ENCODE peak calls at places on chromosomes 11 and 22, in ten cellular contexts. One of them, this sample, is unnamed.

GRCh38 chr11:119179983-119180382 is 5.3 kb upstream of the NHERF4 start:
- DNase-seq in neural progenitor cell: no peak
- DNase-seq in vagina: no peak
- DNase-seq in coronary artery: no peak
- DNase-seq in neuronal stem cell: no peak
- DNase-seq in tibial nerve: no peak
- DNase-seq in endodermal cell: no peak
- DNase-seq in GM23248: no peak
- DNase-seq in transverse colon: no peak
- DNase-seq in cardiac muscle cell: no peak
- DNase-seq in this sample: no peak

GRCh38 chr11:76744186-76745058 is 38.7 kb upstream of the TSKU start:
- DNase-seq in neuronal stem cell: no peak
- DNase-seq in vagina: no peak
- DNase-seq in neural progenitor cell: no peak
- DNase-seq in cardiac muscle cell: no peak
- DNase-seq in coronary artery: no peak
- DNase-seq in GM23248: peak
- DNase-seq in tibial nerve: no peak
- DNase-seq in transverse colon: peak
- DNase-seq in endodermal cell: no peak
- DNase-seq in this sample: no peak

GRCh38 chr22:50622723-50623327 is 5.1 kb downstream of the ARSA start:
- DNase-seq in endodermal cell: peak
- DNase-seq in neural progenitor cell: no peak
- DNase-seq in cardiac muscle cell: no peak
- DNase-seq in transverse colon: peak
- DNase-seq in tibial nerve: no peak
- DNase-seq in neuronal stem cell: no peak
- DNase-seq in coronary artery: no peak
- DNase-seq in vagina: peak
- DNase-seq in GM23248: no peak
- DNase-seq in this sample: no peak

GRCh38 chr11:33695051-33695566 is 5.5 kb downstream of the C11orf91 start:
- DNase-seq in neural progenitor cell: no peak
- DNase-seq in transverse colon: no peak
- DNase-seq in cardiac muscle cell: no peak
- DNase-seq in vagina: no peak
- DNase-seq in endodermal cell: no peak
- DNase-seq in neuronal stem cell: no peak
- DNase-seq in coronary artery: no peak
- DNase-seq in tibial nerve: no peak
- DNase-seq in GM23248: no peak
- DNase-seq in this sample: no peak

GRCh38 chr11:92826136-92826535 is 143.3 kb upstream of the MTNR1B start:
- DNase-seq in neural progenitor cell: no peak
- DNase-seq in coronary artery: no peak
- DNase-seq in neuronal stem cell: no peak
- DNase-seq in cardiac muscle cell: no peak
- DNase-seq in endodermal cell: no peak
- DNase-seq in vagina: no peak
- DNase-seq in GM23248: peak
- DNase-seq in tibial nerve: no peak
- DNase-seq in transverse colon: no peak
- DNase-seq in this sample: no peak

GRCh38 chr11:46668480-46669085 is 31.8 kb downstream of the ARHGAP1 start:
- DNase-seq in vagina: no peak
- DNase-seq in cardiac muscle cell: no peak
- DNase-seq in neural progenitor cell: no peak
- DNase-seq in transverse colon: no peak
- DNase-seq in tibial nerve: no peak
- DNase-seq in GM23248: no peak
- DNase-seq in coronary artery: no peak
- DNase-seq in endodermal cell: no peak
- DNase-seq in neuronal stem cell: no peak
- DNase-seq in this sample: no peak

GRCh38 chr11:86547727-86548126 is 124.7 kb downstream of the ME3 start:
- DNase-seq in neural progenitor cell: no peak
- DNase-seq in neuronal stem cell: no peak
- DNase-seq in vagina: no peak
- DNase-seq in transverse colon: no peak
- DNase-seq in cardiac muscle cell: no peak
- DNase-seq in endodermal cell: no peak
- DNase-seq in coronary artery: no peak
- DNase-seq in GM23248: no peak
- DNase-seq in tibial nerve: no peak
- DNase-seq in this sample: no peak

GRCh38 chr11:28585007-28585406 is 476.8 kb downstream of the METTL15 start:
- DNase-seq in transverse colon: no peak
- DNase-seq in neural progenitor cell: no peak
- DNase-seq in neuronal stem cell: no peak
- DNase-seq in cardiac muscle cell: no peak
- DNase-seq in GM23248: peak
- DNase-seq in tibial nerve: no peak
- DNase-seq in vagina: no peak
- DNase-seq in coronary artery: no peak
- DNase-seq in endodermal cell: no peak
- DNase-seq in this sample: no peak

GRCh38 chr11:124640660-124641059 is 18.0 kb downstream of the TBRG1 start:
- DNase-seq in GM23248: no peak
- DNase-seq in neural progenitor cell: no peak
- DNase-seq in endodermal cell: peak
- DNase-seq in vagina: no peak
- DNase-seq in coronary artery: no peak
- DNase-seq in neuronal stem cell: no peak
- DNase-seq in tibial nerve: no peak
- DNase-seq in transverse colon: no peak
- DNase-seq in cardiac muscle cell: no peak
- DNase-seq in this sample: no peak

GRCh38 chr11:94521684-94522083 is 9.4 kb downstream of the C11orf97 start:
- DNase-seq in cardiac muscle cell: no peak
- DNase-seq in endodermal cell: no peak
- DNase-seq in tibial nerve: no peak
- DNase-seq in transverse colon: no peak
- DNase-seq in neural progenitor cell: peak
- DNase-seq in coronary artery: no peak
- DNase-seq in neuronal stem cell: no peak
- DNase-seq in GM23248: peak
- DNase-seq in vagina: no peak
- DNase-seq in this sample: no peak

DNA sequence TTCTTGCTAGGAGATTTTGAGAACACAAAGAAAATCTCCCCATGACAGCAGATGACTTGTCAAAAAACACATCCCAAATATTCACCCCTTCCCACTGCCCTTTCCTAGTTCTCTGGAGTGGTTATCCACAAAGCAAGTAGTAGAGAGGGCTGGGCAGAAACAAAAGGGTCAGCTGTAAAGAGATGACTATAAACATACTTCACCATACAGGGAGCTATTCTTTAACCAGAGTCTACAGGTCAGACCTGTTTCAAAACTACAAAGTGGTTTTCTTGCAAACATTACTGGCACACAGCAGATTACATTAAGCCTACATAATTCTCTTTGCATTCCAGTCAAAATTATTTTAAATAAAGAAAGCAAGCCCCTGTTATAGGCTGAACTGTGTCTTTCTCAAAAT is 47.7 kb upstream of the NFRKB start:
- DNase-seq in neural progenitor cell: no peak
- DNase-seq in vagina: no peak
- DNase-seq in GM23248: no peak
- DNase-seq in coronary artery: no peak
- DNase-seq in transverse colon: no peak
- DNase-seq in endodermal cell: no peak
- DNase-seq in cardiac muscle cell: no peak
- DNase-seq in tibial nerve: no peak
- DNase-seq in neuronal stem cell: no peak
- DNase-seq in this sample: no peak
- H3K4me3 ChIP-seq in neural progenitor cell: no peak
- H3K4me3 ChIP-seq in vagina: no peak
- H3K4me3 ChIP-seq in GM23248: no peak
- H3K4me3 ChIP-seq in coronary artery: no peak
- H3K4me3 ChIP-seq in transverse colon: no peak
- H3K4me3 ChIP-seq in endodermal cell: no peak
- H3K4me3 ChIP-seq in cardiac muscle cell: no peak
- H3K4me3 ChIP-seq in tibial nerve: no peak
- H3K4me3 ChIP-seq in neuronal stem cell: no peak
- H3K4me3 ChIP-seq in this sample: no peak

GRCh38 chr11:102196351-102196750 is 86.1 kb downstream of the YAP1 start:
- DNase-seq in tibial nerve: no peak
- DNase-seq in neuronal stem cell: no peak
- DNase-seq in neural progenitor cell: no peak
- DNase-seq in coronary artery: no peak
- DNase-seq in endodermal cell: no peak
- DNase-seq in transverse colon: no peak
- DNase-seq in cardiac muscle cell: no peak
- DNase-seq in GM23248: no peak
- DNase-seq in vagina: no peak
- DNase-seq in this sample: no peak
- H3K27ac ChIP-seq in tibial nerve: no peak
- H3K27ac ChIP-seq in neuronal stem cell: no peak
- H3K27ac ChIP-seq in neural progenitor cell: no peak
- H3K27ac ChIP-seq in coronary artery: no peak
- H3K27ac ChIP-seq in endodermal cell: no peak
- H3K27ac ChIP-seq in transverse colon: no peak
- H3K27ac ChIP-seq in cardiac muscle cell: no peak
- H3K27ac ChIP-seq in GM23248: peak
- H3K27ac ChIP-seq in vagina: no peak
- H3K27ac ChIP-seq in this sample: peak

GRCh38 chr22:41366323-41367014 is 15.3 kb upstream of the TEF start:
- DNase-seq in vagina: no peak
- DNase-seq in tibial nerve: no peak
- DNase-seq in endodermal cell: no peak
- DNase-seq in neuronal stem cell: no peak
- DNase-seq in cardiac muscle cell: no peak
- DNase-seq in transverse colon: no peak
- DNase-seq in GM23248: no peak
- DNase-seq in coronary artery: no peak
- DNase-seq in neural progenitor cell: no peak
- DNase-seq in this sample: no peak
- H3K4me3 ChIP-seq in vagina: peak
- H3K4me3 ChIP-seq in tibial nerve: peak
- H3K4me3 ChIP-seq in endodermal cell: no peak
- H3K4me3 ChIP-seq in neuronal stem cell: no peak
- H3K4me3 ChIP-seq in cardiac muscle cell: no peak
- H3K4me3 ChIP-seq in transverse colon: peak
- H3K4me3 ChIP-seq in GM23248: no peak
- H3K4me3 ChIP-seq in coronary artery: peak
- H3K4me3 ChIP-seq in neural progenitor cell: no peak
- H3K4me3 ChIP-seq in this sample: peak

DNA sequence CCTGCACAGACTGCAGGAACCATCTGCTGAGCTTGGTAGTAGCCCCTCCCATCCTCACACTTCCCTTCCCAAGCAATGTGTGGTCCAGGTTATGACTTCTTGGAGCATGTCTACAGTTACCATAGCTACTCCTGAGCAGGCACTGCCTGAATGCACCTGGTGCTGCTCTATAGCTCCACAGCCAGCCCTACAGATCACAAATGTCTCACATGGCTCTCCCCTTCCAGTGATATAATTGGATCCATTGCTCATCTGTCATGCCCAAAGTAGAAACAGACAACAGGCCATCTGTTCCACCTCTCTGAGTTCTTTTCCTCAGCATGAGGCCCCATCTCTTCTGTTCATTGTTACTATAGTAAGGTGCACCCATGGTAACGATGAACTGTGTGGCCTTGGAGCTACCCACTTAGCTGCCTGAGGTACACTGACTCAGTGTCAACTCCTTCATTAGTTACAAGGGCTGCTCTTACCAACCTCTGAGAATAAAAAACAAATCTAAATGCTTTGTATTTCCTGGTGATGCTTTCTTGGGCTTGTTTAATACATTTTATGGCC is 320.3 kb upstream of the ZC3H12C start:
- DNase-seq in coronary artery: no peak
- DNase-seq in tibial nerve: no peak
- DNase-seq in vagina: no peak
- DNase-seq in neuronal stem cell: no peak
- DNase-seq in cardiac muscle cell: no peak
- DNase-seq in neural progenitor cell: no peak
- DNase-seq in transverse colon: no peak
- DNase-seq in endodermal cell: no peak
- DNase-seq in GM23248: no peak
- DNase-seq in this sample: peak
- H3K27ac ChIP-seq in coronary artery: no peak
- H3K27ac ChIP-seq in tibial nerve: no peak
- H3K27ac ChIP-seq in vagina: no peak
- H3K27ac ChIP-seq in neuronal stem cell: no peak
- H3K27ac ChIP-seq in cardiac muscle cell: no peak
- H3K27ac ChIP-seq in neural progenitor cell: no peak
- H3K27ac ChIP-seq in transverse colon: no peak
- H3K27ac ChIP-seq in endodermal cell: peak
- H3K27ac ChIP-seq in GM23248: no peak
- H3K27ac ChIP-seq in this sample: peak

GRCh38 chr11:67256477-67256876 is 9.8 kb upstream of the GRK2 start:
- DNase-seq in GM23248: no peak
- DNase-seq in endodermal cell: no peak
- DNase-seq in neural progenitor cell: no peak
- DNase-seq in transverse colon: no peak
- DNase-seq in coronary artery: no peak
- DNase-seq in vagina: no peak
- DNase-seq in cardiac muscle cell: no peak
- DNase-seq in tibial nerve: no peak
- DNase-seq in neuronal stem cell: no peak
- DNase-seq in this sample: no peak
- H3K4me3 ChIP-seq in GM23248: no peak
- H3K4me3 ChIP-seq in endodermal cell: no peak
- H3K4me3 ChIP-seq in neural progenitor cell: no peak
- H3K4me3 ChIP-seq in transverse colon: no peak
- H3K4me3 ChIP-seq in coronary artery: no peak
- H3K4me3 ChIP-seq in vagina: no peak
- H3K4me3 ChIP-seq in cardiac muscle cell: no peak
- H3K4me3 ChIP-seq in tibial nerve: no peak
- H3K4me3 ChIP-seq in neuronal stem cell: no peak
- H3K4me3 ChIP-seq in this sample: no peak

This sample was measured in dorsolateral prefrontal cortex.